ENCODE peak calls at places on chromosomes 12 and 14, in seven cellular contexts. One of them, this sample, is unnamed.

GRCh38 chr12:102475355-102475754 is 5.0 kb downstream of the IGF1 start:
- DNase-seq in hypothalamus: no peak
- DNase-seq in hippocampal formation: no peak
- DNase-seq in H4: no peak
- DNase-seq in iris pigment epithelial cell: no peak
- DNase-seq in Kasumi-1: no peak
- DNase-seq in posterior cingulate gyrus: no peak
- DNase-seq in this sample: no peak

GRCh38 chr12:21516281-21516680 is 9.8 kb upstream of the SPX start:
- DNase-seq in hypothalamus: no peak
- DNase-seq in hippocampal formation: no peak
- DNase-seq in H4: no peak
- DNase-seq in iris pigment epithelial cell: no peak
- DNase-seq in Kasumi-1: no peak
- DNase-seq in posterior cingulate gyrus: no peak
- DNase-seq in this sample: no peak

GRCh38 chr14:102320033-102320660 is 601 bp downstream of the ZNF839 start:
- DNase-seq in hypothalamus: peak
- DNase-seq in hippocampal formation: no peak
- DNase-seq in H4: no peak
- DNase-seq in iris pigment epithelial cell: peak
- DNase-seq in Kasumi-1: peak
- DNase-seq in posterior cingulate gyrus: no peak
- DNase-seq in this sample: peak

GRCh38 chr12:126337556-126337955 is 1272.3 kb downstream of the AACS start:
- DNase-seq in hypothalamus: no peak
- DNase-seq in hippocampal formation: no peak
- DNase-seq in H4: peak
- DNase-seq in iris pigment epithelial cell: peak
- DNase-seq in Kasumi-1: no peak
- DNase-seq in posterior cingulate gyrus: no peak
- DNase-seq in this sample: no peak

GRCh38 chr14:70357557-70357956 is 1.9 kb downstream of the COX16 start:
- DNase-seq in hypothalamus: no peak
- DNase-seq in hippocampal formation: no peak
- DNase-seq in H4: no peak
- DNase-seq in iris pigment epithelial cell: no peak
- DNase-seq in Kasumi-1: no peak
- DNase-seq in posterior cingulate gyrus: no peak
- DNase-seq in this sample: no peak

GRCh38 chr12:94145231-94145979 is 3.0 kb upstream of the PLXNC1 start:
- DNase-seq in hypothalamus: peak
- DNase-seq in hippocampal formation: peak
- DNase-seq in H4: peak
- DNase-seq in iris pigment epithelial cell: peak
- DNase-seq in Kasumi-1: peak
- DNase-seq in posterior cingulate gyrus: no peak
- DNase-seq in this sample: peak

GRCh38 chr12:53532524-53533445 is 25.5 kb upstream of the NPFF start:
- DNase-seq in hypothalamus: no peak
- DNase-seq in hippocampal formation: no peak
- DNase-seq in H4: no peak
- DNase-seq in iris pigment epithelial cell: no peak
- DNase-seq in Kasumi-1: no peak
- DNase-seq in posterior cingulate gyrus: no peak
- DNase-seq in this sample: no peak

GRCh38 chr12:93183940-93184663 is 193.6 kb upstream of the NUDT4 start:
- DNase-seq in hypothalamus: no peak
- DNase-seq in hippocampal formation: peak
- DNase-seq in H4: no peak
- DNase-seq in iris pigment epithelial cell: no peak
- DNase-seq in Kasumi-1: peak
- DNase-seq in posterior cingulate gyrus: no peak
- DNase-seq in this sample: peak

This sample was measured in AML-193.